ENCODE peak calls at places on chromosomes 11 and 22, in four cellular contexts. N, B, C and W are unnamed samples.

GRCh38 chr11:35943761-35944502 is at the start of gene LDLRAD3:
- DNase-seq in C (peak; percentile 86), B (no peak), N (peak; percentile 69), W (peak; percentile 88)

GRCh38 chr11:33633251-33634003 is 67.2 kb downstream of the C11orf91 start:
- DNase-seq in C (peak; percentile 74), B (no peak), N (no peak), W (no peak)

GRCh38 chr11:1640076-1640946 is 10.7 kb downstream of the KRTAP5-5 start:
- DNase-seq in B (no peak), N (peak; percentile 72), C (peak; percentile 24), W (peak; percentile 94)

GRCh38 chr11:57638811-57639320 is 10.8 kb downstream of the YPEL4 start:
- DNase-seq in C (no peak), B (no peak), N (peak; percentile 61), W (no peak)

GRCh38 chr22:29892315-29892714 is 9.3 kb downstream of the MTMR3 start:
- DNase-seq in N (no peak), B (no peak), C (no peak), W (no peak)

GRCh38 chr11:75462117-75462653 is 29.2 kb upstream of the KLHL35 start:
- DNase-seq in N (no peak), B (no peak), C (no peak), W (no peak)

GRCh38 chr11:130215531-130216220 is 56.1 kb downstream of the ST14 start:
- DNase-seq in B (no peak), C (no peak), N (no peak), W (peak; percentile 9)

GRCh38 chr11:95715777-95716241 is 73.8 kb downstream of the FAM76B start:
- DNase-seq in N (peak; percentile 41), B (no peak), C (no peak), W (no peak)

GRCh38 chr22:36143066-36143815 is 17.3 kb downstream of the APOL3 start:
- DNase-seq in N (no peak), B (no peak), C (no peak), W (no peak)

GRCh38 chr11:80362578-80362977 is 921.7 kb upstream of the TENM4 start:
- DNase-seq in C (no peak), N (no peak), B (no peak), W (no peak)

GRCh38 chr11:59746111-59746510 is 9.1 kb upstream of the STX3 start:
- DNase-seq in N (no peak), C (no peak), B (no peak), W (no peak)

GRCh38 chr11:7278314-7278917 is 26.7 kb downstream of the SYT9 start:
- DNase-seq in B (no peak), C (peak; percentile 40), N (no peak), W (peak; percentile 23)

GRCh38 chr22:42399315-42400271 is 32.6 kb downstream of the NFAM1 start:
- DNase-seq in N (no peak), B (no peak), C (no peak), W (no peak)

GRCh38 chr22:37065961-37066360 is 14.4 kb downstream of the KCTD17 start:
- DNase-seq in B (no peak), N (no peak), C (no peak), W (no peak)

GRCh38 chr11:8699903-8700302 is 17.3 kb downstream of the RPL27A start:
- DNase-seq in C (peak; percentile 61), B (no peak), N (no peak), W (no peak)

GRCh38 chr22:19038164-19038546 is 84.1 kb downstream of the DGCR2 start:
- DNase-seq in C (no peak), N (no peak), B (no peak), W (no peak)

GRCh38 chr22:35319244-35319985 is 19.7 kb downstream of the TOM1 start:
- DNase-seq in N (no peak), C (no peak), B (no peak), W (no peak)

GRCh38 chr11:122746050-122746478 is 90.5 kb downstream of the UBASH3B start:
- DNase-seq in C (no peak), N (peak; percentile 76), B (no peak), W (no peak)

GRCh38 chr22:46147471-46148267 is 2.7 kb upstream of the PPARA start:
- DNase-seq in C (no peak), B (no peak), N (no peak), W (no peak)

GRCh38 chr22:31844941-31845340 is 91.1 kb downstream of the DEPDC5 start:
- DNase-seq in B (no peak), C (no peak), N (no peak), W (no peak)